ENCODE peak calls at places on chromosomes 12 and 14, in six cellular contexts. One of them, this sample, is unnamed.

GRCh38 chr12:127613056-127613455 is 653.9 kb upstream of the TMEM132C start:
- DNase-seq in fibroblast of the aortic adventitia: peak
- DNase-seq in H9: no peak
- DNase-seq in caudate nucleus: no peak
- DNase-seq in CD4-positive, alpha-beta T cell: no peak
- DNase-seq in iPS-NIHi11: no peak
- DNase-seq in this sample: no peak

GRCh38 chr12:113573148-113573547 is 101.5 kb upstream of the LHX5 start:
- DNase-seq in iPS-NIHi11: no peak
- DNase-seq in H9: no peak
- DNase-seq in caudate nucleus: no peak
- DNase-seq in fibroblast of the aortic adventitia: no peak
- DNase-seq in CD4-positive, alpha-beta T cell: no peak
- DNase-seq in this sample: no peak

GRCh38 chr12:121446760-121447159 is 46.8 kb downstream of the RNF34 start:
- DNase-seq in fibroblast of the aortic adventitia: no peak
- DNase-seq in CD4-positive, alpha-beta T cell: no peak
- DNase-seq in H9: no peak
- DNase-seq in iPS-NIHi11: no peak
- DNase-seq in caudate nucleus: no peak
- DNase-seq in this sample: no peak

GRCh38 chr12:64127811-64128210 is 94.3 kb downstream of the KICS2 start:
- DNase-seq in fibroblast of the aortic adventitia: no peak
- DNase-seq in caudate nucleus: no peak
- DNase-seq in H9: no peak
- DNase-seq in iPS-NIHi11: no peak
- DNase-seq in CD4-positive, alpha-beta T cell: no peak
- DNase-seq in this sample: no peak

GRCh38 chr14:34496679-34497513 is 34.9 kb upstream of the SPTSSA start:
- DNase-seq in CD4-positive, alpha-beta T cell: no peak
- DNase-seq in fibroblast of the aortic adventitia: peak
- DNase-seq in H9: peak
- DNase-seq in caudate nucleus: peak
- DNase-seq in iPS-NIHi11: peak
- DNase-seq in this sample: no peak

GRCh38 chr14:105144666-105145380 is 23.8 kb downstream of the JAG2 start:
- DNase-seq in iPS-NIHi11: peak
- DNase-seq in CD4-positive, alpha-beta T cell: no peak
- DNase-seq in caudate nucleus: no peak
- DNase-seq in H9: peak
- DNase-seq in fibroblast of the aortic adventitia: no peak
- DNase-seq in this sample: no peak

GRCh38 chr14:28875937-28876910 is 109.6 kb downstream of the FOXG1 start:
- DNase-seq in H9: no peak
- DNase-seq in iPS-NIHi11: peak
- DNase-seq in caudate nucleus: no peak
- DNase-seq in CD4-positive, alpha-beta T cell: no peak
- DNase-seq in fibroblast of the aortic adventitia: no peak
- DNase-seq in this sample: no peak

GRCh38 chr14:95482967-95483842 is 33.2 kb downstream of the SYNE3 start:
- DNase-seq in caudate nucleus: no peak
- DNase-seq in H9: no peak
- DNase-seq in iPS-NIHi11: peak
- DNase-seq in CD4-positive, alpha-beta T cell: no peak
- DNase-seq in fibroblast of the aortic adventitia: peak
- DNase-seq in this sample: no peak

GRCh38 chr14:51490205-51490604 is 161.5 kb upstream of the FRMD6 start:
- DNase-seq in H9: no peak
- DNase-seq in fibroblast of the aortic adventitia: peak
- DNase-seq in caudate nucleus: no peak
- DNase-seq in iPS-NIHi11: no peak
- DNase-seq in CD4-positive, alpha-beta T cell: no peak
- DNase-seq in this sample: no peak

GRCh38 chr14:67186789-67187188 is 2.5 kb upstream of the GARIN2 start:
- DNase-seq in caudate nucleus: no peak
- DNase-seq in iPS-NIHi11: no peak
- DNase-seq in CD4-positive, alpha-beta T cell: no peak
- DNase-seq in H9: no peak
- DNase-seq in fibroblast of the aortic adventitia: no peak
- DNase-seq in this sample: no peak